ENCODE peak calls at places on chromosomes 1 and 21, in nine cellular contexts. V is fibroblast of lung; I is HCT116; J is psoas muscle; W is prostate gland; S is SK-N-SH; G is breast epithelium; T is CD8-positive, alpha-beta T cell; M is lower lobe of right lung. D is an unnamed sample. For H3K4me1, the result is how much of the 10 kb centered on the place peaks cover.

GRCh38 chr1:53219711-53220110 is 723 bp downstream of the CZIB start:
- DNase-seq in V (no peak), I (no peak), J (no peak), W (no peak), S (peak), G (no peak), T (no peak), M (no peak), D (no peak)

GRCh38 chr1:244881552-244882280 is 17.4 kb upstream of the HNRNPU start:
- DNase-seq in V (no peak), I (no peak), J (no peak), W (no peak), S (no peak), G (no peak), T (no peak), M (no peak), D (no peak)

GRCh38 chr1:27519341-27520258 is 29.6 kb upstream of the WASF2 start:
- DNase-seq in V (no peak), I (no peak), J (no peak), W (no peak), S (peak), G (no peak), T (no peak), M (no peak), D (no peak)

GRCh38 chr1:7366955-7367665 is 404.0 kb upstream of the VAMP3 start:
- DNase-seq in V (no peak), I (no peak), J (no peak), W (peak), S (no peak), G (no peak), T (no peak), M (no peak), D (peak)

GRCh38 chr21:42563261-42564045 is 49.8 kb downstream of the SLC37A1 start:
- DNase-seq in V (no peak), I (no peak), J (no peak), W (no peak), S (no peak), G (peak), T (no peak), M (peak), D (no peak)

GRCh38 chr1:204921855-204922516 is 51.3 kb downstream of the NFASC start:
- DNase-seq in V (no peak), I (no peak), J (no peak), W (no peak), S (no peak), G (no peak), T (no peak), M (no peak), D (no peak)

GRCh38 chr1:10475510-10475909 is 760 bp downstream of the PEX14 start:
- DNase-seq in V (no peak), I (no peak), J (no peak), W (no peak), S (peak), G (no peak), T (no peak), M (no peak), D (peak)

GRCh38 chr1:27349784-27350672 is 8.2 kb downstream of the SYTL1 start:
- DNase-seq in V (peak), I (no peak), J (peak), W (peak), S (peak), G (peak), T (no peak), M (peak), D (peak)

GRCh38 chr1:40394456-40395172 is 21.1 kb downstream of the SMAP2 start:
- DNase-seq in V (no peak), I (no peak), J (no peak), W (no peak), S (no peak), G (no peak), T (peak), M (no peak), D (no peak)

GRCh38 chr1:172837816-172838680 is 179.1 kb downstream of the FASLG start:
- DNase-seq in V (no peak), I (peak), J (no peak), W (no peak), S (no peak), G (no peak), T (no peak), M (no peak), D (no peak)

GRCh38 chr1:247102381-247102780 is 1.8 kb downstream of the ZNF669 start:
- DNase-seq in V (peak), I (no peak), J (no peak), W (no peak), S (no peak), G (no peak), T (no peak), M (no peak), D (no peak)

GRCh38 chr1:224113918-224114786 is at the start of gene FBXO28:
- DNase-seq in V (peak), I (peak), J (peak), W (peak), S (peak), G (peak), T (peak), M (peak), D (peak)
- TF ChIP-seq CTCF in V (no peak), I (no peak), J (no peak), W (no peak), S (no peak), G (no peak), T (no peak), M (no peak), D (no peak)

DNA sequence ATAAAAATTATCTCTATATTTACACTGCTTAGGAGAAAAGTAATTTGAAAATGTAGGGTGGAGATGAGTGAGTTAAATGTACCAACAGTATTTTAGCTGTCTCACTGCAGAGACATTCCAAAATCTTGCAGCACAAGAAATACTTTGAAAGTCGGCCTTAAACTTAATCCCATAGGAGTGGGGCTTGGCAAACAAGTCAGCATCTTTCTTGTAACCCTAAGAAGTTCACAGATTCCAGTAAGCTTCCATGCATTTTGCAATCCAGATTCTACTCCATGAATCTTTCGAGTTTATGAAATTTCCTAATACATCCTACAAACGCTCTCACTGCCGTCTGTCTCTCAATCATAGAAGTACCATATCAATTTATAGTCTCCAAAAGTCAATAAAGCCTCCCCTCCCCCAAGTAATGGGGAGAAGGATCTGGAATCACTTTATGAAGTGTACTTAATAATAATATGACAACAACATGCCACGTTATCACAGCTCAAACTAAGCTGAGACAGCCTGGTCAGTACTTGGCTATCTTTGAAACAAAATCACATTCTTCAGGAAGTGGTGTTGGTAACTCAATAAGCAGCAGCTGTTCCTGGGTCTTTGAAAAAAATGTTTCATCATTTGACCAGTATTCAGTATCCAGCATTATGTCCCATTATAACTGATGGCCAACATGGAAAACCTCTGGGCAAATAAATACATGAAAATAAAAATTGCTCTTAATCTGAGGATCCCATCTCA is 317.4 kb upstream of the RUNX1 start:
- DNase-seq in V (peak), I (no peak), J (no peak), W (no peak), S (no peak), G (no peak), T (no peak), M (no peak), D (no peak)
- H3K27ac ChIP-seq in V (peak), I (no peak), J (peak), W (no peak), S (no peak), G (peak), T (no peak), M (no peak), D (no peak)

DNA sequence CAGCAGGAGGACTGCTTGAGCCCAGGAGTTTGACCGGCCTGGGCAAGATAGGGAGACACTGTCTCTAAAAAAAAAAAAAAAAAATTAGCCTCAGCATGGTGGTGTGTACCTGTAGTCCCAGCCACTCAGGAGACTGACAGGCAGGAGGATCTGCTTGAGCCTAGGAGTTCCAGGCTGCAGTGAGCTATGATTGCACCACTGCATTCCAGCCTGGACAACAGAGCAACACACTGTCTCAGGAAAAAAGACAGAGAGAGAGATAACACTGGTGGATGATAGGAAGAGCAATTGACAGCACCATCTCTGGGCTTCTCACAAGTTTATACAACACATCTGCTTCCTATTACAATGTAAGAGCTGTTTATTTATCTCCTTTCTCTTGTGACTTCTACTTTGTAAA is 2.4 kb upstream of the RNU11 start:
- DNase-seq in V (no peak), I (no peak), J (no peak), W (no peak), S (peak), G (no peak), T (no peak), M (no peak), D (no peak)
- H3K4me1 ChIP-seq in V (under half), I (half or more), J (under half), W (under half), S (under half), G (under half), T (under half), M (under half), D (under half)

DNA sequence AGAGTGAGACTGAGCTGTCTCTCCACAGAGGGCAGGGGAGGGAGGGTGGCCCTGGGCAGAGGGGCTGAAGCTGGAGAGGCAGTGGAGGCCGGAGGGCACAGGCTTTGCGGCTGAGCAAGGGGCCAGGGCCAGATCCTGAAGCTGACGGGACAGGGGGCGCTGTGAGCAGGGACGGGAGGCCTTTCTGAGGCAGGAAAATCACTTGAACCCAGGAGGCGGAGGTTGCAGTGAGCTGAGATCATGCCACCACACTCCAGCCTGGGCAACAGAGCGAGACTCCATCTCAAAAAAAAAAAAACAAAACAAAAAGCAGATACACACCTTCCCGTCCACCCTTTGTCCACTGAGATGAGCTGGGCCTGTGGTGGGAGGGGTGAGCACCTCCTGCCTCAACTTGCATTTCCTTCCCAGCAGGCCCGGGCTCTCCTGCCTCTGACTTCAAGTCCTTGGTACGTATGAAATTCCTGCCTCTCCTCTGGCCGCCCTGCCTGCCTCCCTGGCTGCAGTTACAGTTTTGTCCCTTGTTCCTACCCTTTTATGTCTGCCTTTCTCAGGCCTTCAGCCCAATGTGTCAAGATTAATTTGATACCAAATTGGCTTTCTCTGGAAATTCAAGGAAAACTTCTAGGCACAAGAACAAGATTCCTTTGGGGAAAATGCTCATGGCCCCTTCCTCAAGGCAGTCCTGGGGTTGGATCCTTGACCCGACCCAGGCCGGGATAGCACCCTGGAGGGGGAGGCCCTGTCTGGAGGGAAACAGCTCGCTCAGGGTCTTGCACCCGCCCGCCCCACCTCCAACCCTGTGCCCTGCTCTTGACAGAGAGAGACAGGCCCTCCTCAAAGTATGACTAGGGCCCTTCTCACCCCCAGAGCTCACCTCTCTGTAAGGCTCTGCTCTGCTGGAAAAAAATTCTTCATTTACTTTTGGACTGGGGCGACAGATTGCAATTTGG is 11.2 kb upstream of the ADAMTSL4 start:
- DNase-seq in V (no peak), I (no peak), J (peak), W (no peak), S (no peak), G (no peak), T (no peak), M (peak), D (no peak)
- TF ChIP-seq CTCF in V (no peak), I (peak), J (no peak), W (no peak), S (no peak), G (no peak), T (no peak), M (no peak), D (no peak)

GRCh38 chr21:44461005-44461404 is 5.7 kb downstream of the LRRC3 start:
- DNase-seq in V (no peak), I (no peak), J (no peak), W (no peak), S (peak), G (no peak), T (no peak), M (no peak), D (no peak)
- H3K27ac ChIP-seq in V (no peak), I (no peak), J (no peak), W (no peak), S (no peak), G (no peak), T (no peak), M (no peak), D (no peak)

DNA sequence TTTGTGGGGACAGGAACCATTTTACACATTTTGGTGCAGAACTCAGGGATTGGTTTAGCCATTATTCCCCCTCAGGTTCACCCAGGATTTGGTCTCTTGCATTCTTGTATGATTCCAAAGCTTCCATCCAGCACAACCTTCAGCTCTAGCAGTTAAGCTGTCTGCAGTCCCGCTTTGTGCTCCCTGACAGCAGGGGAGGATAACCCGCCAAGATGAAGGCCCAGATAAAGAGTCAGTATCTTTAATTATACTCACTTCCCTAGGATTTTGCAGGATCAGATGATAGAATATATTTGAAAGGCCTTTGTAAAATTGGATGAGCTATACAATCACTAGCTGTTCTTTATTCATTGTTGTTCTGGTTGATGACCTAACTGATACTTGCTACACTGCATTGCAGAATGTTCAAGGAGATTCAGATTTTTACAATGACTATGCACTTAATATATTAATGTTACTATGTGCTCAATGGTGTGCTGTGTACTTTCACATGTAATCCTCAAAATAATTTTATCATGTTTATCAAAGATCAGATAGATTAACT is 49.8 kb downstream of the SLC16A1 start:
- DNase-seq in V (no peak), I (no peak), J (no peak), W (no peak), S (no peak), G (no peak), T (no peak), M (no peak), D (no peak)
- H3K4me1 ChIP-seq in V (under half), I (under half), J (under half), W (under half), S (under half), G (under half), T (under half), M (under half), D (under half)